ENCODE peak calls at places on chromosomes 1 and 21, in four cellular contexts. O is GM06990, Q is PC-9, S is right lobe of liver. I is an unnamed sample.

GRCh38 chr1:115840615-115841460 is at the start of gene NHLH2:
- DNase-seq in O (no peak), Q (no peak), S (no peak), I (no peak)

GRCh38 chr1:177351361-177352108 is 180.8 kb downstream of the BRINP2 start:
- DNase-seq in O (no peak), Q (no peak), S (no peak), I (no peak)

GRCh38 chr1:147626739-147627138 is 43.6 kb downstream of the ACP6 start:
- DNase-seq in O (no peak), Q (no peak), S (no peak), I (no peak)

GRCh38 chr1:165900576-165901380 is 73.4 kb downstream of the UCK2 start:
- DNase-seq in O (no peak), Q (no peak), S (no peak), I (no peak)

GRCh38 chr21:46517361-46517760 is 58.7 kb downstream of the DIP2A start:
- DNase-seq in O (no peak), Q (no peak), S (peak), I (peak)

GRCh38 chr1:25784575-25785051 is 15.4 kb upstream of the SELENON start:
- DNase-seq in O (no peak), Q (no peak), S (no peak), I (peak)

GRCh38 chr21:41766051-41766882 is 585 bp downstream of the RIPK4 start:
- DNase-seq in O (no peak), Q (no peak), S (peak), I (no peak)

GRCh38 chr1:205147191-205147590 is 25.4 kb upstream of the RBBP5 start:
- DNase-seq in O (no peak), Q (peak), S (no peak), I (peak)

GRCh38 chr1:30847358-30847972 is 61.1 kb downstream of the SDC3 start:
- DNase-seq in O (no peak), Q (peak), S (peak), I (peak)

GRCh38 chr1:111320066-111320879 is 29.6 kb downstream of the CHIA start:
- DNase-seq in O (no peak), Q (no peak), S (no peak), I (no peak)

GRCh38 chr1:18154431-18155194 is 47.0 kb downstream of the IGSF21 start:
- DNase-seq in O (no peak), Q (no peak), S (no peak), I (no peak)

GRCh38 chr1:28510350-28511223 is 4.7 kb downstream of the RCC1 start:
- DNase-seq in O (peak), Q (no peak), S (no peak), I (peak)

GRCh38 chr1:11788549-11789053 is 17.2 kb downstream of the MTHFR start:
- DNase-seq in O (no peak), Q (no peak), S (no peak), I (no peak)

GRCh38 chr1:200253774-200254495 is 155.9 kb downstream of the ZNF281 start:
- DNase-seq in O (peak), Q (no peak), S (no peak), I (no peak)

GRCh38 chr1:167439301-167439988 is 78.9 kb downstream of the CD247 start:
- DNase-seq in O (peak), Q (peak), S (no peak), I (peak)

GRCh38 chr1:167434306-167434705 is 84.0 kb downstream of the CD247 start:
- DNase-seq in O (no peak), Q (no peak), S (no peak), I (no peak)

GRCh38 chr1:46533179-46533864 is 18.1 kb downstream of the KNCN start:
- DNase-seq in O (peak), Q (peak), S (no peak), I (peak)

GRCh38 chr1:35660581-35661473 is 19.5 kb upstream of the PSMB2 start:
- DNase-seq in O (no peak), Q (no peak), S (no peak), I (peak)

GRCh38 chr21:31945576-31945975 is 72.8 kb downstream of the HUNK start:
- DNase-seq in O (no peak), Q (no peak), S (no peak), I (peak)

GRCh38 chr1:198700396-198700795 is 61.6 kb downstream of the PTPRC start:
- DNase-seq in O (no peak), Q (peak), S (no peak), I (no peak)

GRCh38 chr1:13461977-13462376 is 51.7 kb downstream of the PRAMEF20 start:
- DNase-seq in O (no peak), Q (no peak), S (no peak), I (peak)

GRCh38 chr1:247496581-247497285 is 38.8 kb upstream of the OR2B11 start:
- DNase-seq in O (no peak), Q (no peak), S (no peak), I (no peak)

GRCh38 chr1:213977486-213977842 is 10.3 kb upstream of the PROX1 start:
- DNase-seq in O (no peak), Q (no peak), S (peak), I (no peak)
- H3K4me3 ChIP-seq in O (no peak), Q (no peak), S (no peak), I (no peak)

DNA sequence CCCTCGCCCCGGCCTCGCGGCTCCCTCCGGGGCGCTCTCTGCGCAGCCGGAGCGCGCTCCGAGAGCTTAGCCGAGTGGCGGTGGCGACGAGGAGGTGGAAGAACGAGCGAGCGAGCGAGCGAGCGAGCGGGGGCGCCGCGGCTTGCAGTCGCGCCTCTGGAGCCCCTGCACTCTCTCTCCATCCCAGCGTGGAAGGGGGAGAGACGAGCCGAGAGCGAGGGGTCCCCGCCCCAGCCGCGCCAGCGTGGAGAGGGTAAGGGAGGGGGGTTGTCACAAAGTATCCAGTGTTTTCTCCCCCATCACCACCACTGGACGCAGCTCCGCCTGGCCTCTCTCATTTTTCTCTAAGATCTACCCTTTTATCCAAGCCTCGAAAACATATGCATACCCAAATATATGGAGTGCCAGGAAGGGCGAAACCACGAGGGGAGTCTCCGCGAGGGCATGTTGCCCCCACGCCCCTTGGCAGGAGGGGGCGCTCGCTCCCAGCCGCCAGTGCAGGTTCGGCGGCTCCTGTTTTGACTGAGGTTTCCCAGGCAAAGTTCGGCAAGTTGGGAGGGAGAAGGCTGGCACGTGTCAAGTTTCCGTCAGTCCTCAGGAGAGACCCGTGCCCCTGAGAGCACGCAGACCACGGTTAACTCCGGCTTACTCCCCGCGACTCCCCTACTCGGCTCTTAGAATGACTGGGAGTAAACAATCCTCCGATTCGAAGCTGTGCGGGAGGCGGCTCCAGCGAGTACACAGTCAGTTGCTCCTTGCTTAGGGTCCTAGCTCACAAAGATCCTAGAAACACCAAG is 569 bp upstream of the DAB1 start:
- DNase-seq in O (peak), Q (no peak), S (no peak), I (peak)
- TF ChIP-seq CTCF in O (no peak), Q (no peak), S (peak), I (peak)

GRCh38 chr21:37531402-37532042 is 164.9 kb downstream of the DYRK1A start:
- DNase-seq in O (no peak), Q (peak), S (no peak), I (no peak)
- H3K4me3 ChIP-seq in O (no peak), Q (no peak), S (no peak), I (no peak)

GRCh38 chr1:109790329-109790728 is 26.6 kb upstream of the EPS8L3 start:
- DNase-seq in O (no peak), Q (no peak), S (no peak), I (no peak)

GRCh38 chr1:109787211-109787844 is 23.6 kb upstream of the EPS8L3 start:
- DNase-seq in O (no peak), Q (peak), S (peak), I (no peak)

GRCh38 chr1:109787845-109788605 is 24.3 kb upstream of the EPS8L3 start:
- DNase-seq in O (no peak), Q (no peak), S (peak), I (no peak)

GRCh38 chr1:109789771-109790170 is 26.0 kb upstream of the EPS8L3 start:
- DNase-seq in O (no peak), Q (no peak), S (peak), I (no peak)

GRCh38 chr1:109788695-109789521 is 25.2 kb upstream of the EPS8L3 start:
- DNase-seq in O (no peak), Q (peak), S (peak), I (no peak)
- TF ChIP-seq CTCF in O (peak), Q (peak), S (peak), I (peak)

GRCh38 chr21:15063081-15063820 is 1.5 kb downstream of the NRIP1 start:
- DNase-seq in O (no peak), Q (peak), S (no peak), I (no peak)
- H3K4me3 ChIP-seq in O (peak), Q (peak), S (peak), I (peak)

GRCh38 chr1:197619008-197619640 is 156.2 kb downstream of the DENND1B start:
- DNase-seq in O (no peak), Q (no peak), S (no peak), I (peak)
- TF ChIP-seq CTCF in O (no peak), Q (peak), S (peak), I (peak)

DNA sequence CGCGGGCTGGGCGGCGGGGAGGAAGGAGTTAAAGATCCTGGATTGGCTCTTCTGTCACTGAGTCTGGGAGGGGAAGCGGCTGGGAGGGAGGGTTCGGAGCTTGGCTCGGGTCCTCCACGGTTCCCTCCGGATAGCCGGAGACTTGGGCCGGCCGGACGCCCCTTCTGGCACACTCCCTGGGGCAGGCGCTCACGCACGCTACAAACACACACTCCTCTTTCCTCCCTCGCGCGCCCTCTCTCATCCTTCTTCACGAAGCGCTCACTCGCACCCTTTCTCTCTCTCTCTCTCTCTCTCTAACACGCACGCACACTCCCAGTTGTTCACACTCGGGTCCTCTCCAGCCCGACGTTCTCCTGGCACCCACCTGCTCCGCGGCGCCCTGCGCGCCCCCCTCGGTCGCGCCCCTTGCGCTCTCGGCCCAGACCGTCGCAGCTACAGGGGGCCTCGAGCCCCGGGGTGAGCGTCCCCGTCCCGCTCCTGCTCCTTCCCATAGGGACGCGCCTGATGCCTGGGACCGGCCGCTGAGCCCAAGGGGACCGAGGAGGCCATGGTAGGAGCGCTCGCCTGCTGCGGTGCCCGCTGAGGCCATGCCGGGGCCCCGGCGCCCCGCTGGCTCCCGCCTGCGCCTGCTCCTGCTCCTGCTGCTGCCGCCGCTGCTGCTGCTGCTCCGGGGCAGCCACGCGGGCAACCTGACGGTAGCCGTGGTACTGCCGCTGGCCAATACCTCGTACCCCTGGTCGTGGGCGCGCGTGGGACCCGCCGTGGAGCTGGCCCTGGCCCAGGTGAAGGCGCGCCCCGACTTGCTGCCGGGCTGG is at the start of gene NPR1:
- DNase-seq in O (peak), Q (no peak), S (no peak), I (peak)
- H3K4me3 ChIP-seq in O (peak), Q (peak), S (peak), I (peak)

GRCh38 chr1:53525595-53525994 is 66.4 kb downstream of the DMRTB1 start:
- DNase-seq in O (no peak), Q (no peak), S (no peak), I (no peak)
- TF ChIP-seq CTCF in O (no peak), Q (no peak), S (no peak), I (no peak)

DNA sequence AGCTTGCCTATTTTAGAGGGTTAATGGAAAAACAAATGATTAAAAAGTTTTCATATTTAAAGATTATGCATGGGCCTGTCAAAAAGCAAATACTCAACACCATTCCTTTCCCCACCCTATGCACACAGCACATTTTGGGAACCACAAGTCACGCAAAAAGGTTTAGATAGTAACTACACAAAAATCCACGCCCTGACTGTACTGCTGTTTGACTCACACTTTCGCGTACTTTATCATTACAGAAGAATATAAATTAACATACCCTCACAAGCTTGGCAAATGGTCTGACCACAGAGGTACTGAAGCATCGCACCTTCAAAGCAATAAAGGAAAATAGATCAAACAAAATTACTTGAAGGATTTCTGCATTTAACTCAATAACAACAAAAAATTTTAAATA is 1.4 kb downstream of the ATP5PO start:
- DNase-seq in O (no peak), Q (no peak), S (no peak), I (no peak)
- H3K4me3 ChIP-seq in O (peak), Q (peak), S (no peak), I (no peak)